ENCODE peak calls at places on chromosomes 16 and 17, in six cellular contexts. W is nucleus accumbens, H is ascending aorta, F is fibroblast of lung, I is mesothelial cell of epicardium, A is NCI-H460. S is an unnamed sample.

GRCh38 chr16:71746442-71747046 is 22.0 kb upstream of the PHLPP2 start:
- DNase-seq in W (no peak), H (no peak), F (peak), I (no peak), A (peak), S (no peak)

GRCh38 chr17:46889519-46889918 is 33.4 kb upstream of the GOSR2 start:
- DNase-seq in W (no peak), H (no peak), F (no peak), I (no peak), A (no peak), S (no peak)

GRCh38 chr16:87409153-87409552 is 17.0 kb downstream of the MAP1LC3B start:
- DNase-seq in W (no peak), H (no peak), F (no peak), I (no peak), A (no peak), S (no peak)

GRCh38 chr16:84198401-84198800 is 7.4 kb downstream of the ADAD2 start:
- DNase-seq in W (no peak), H (no peak), F (peak), I (no peak), A (no peak), S (no peak)

GRCh38 chr17:73013816-73014663 is 78.4 kb downstream of the SLC39A11 start:
- DNase-seq in W (no peak), H (no peak), F (peak), I (no peak), A (peak), S (no peak)

GRCh38 chr17:32124985-32125847 is 17.1 kb upstream of the RHOT1 start:
- DNase-seq in W (no peak), H (no peak), F (no peak), I (no peak), A (no peak), S (no peak)

GRCh38 chr17:74842599-74843351 is 16.9 kb downstream of the GRIN2C start:
- DNase-seq in W (peak), H (no peak), F (peak), I (peak), A (peak), S (no peak)

GRCh38 chr16:67546761-67547422 is 15.4 kb upstream of the CTCF start:
- DNase-seq in W (peak), H (no peak), F (peak), I (peak), A (peak), S (no peak)

GRCh38 chr17:2292100-2292499 is 11.5 kb downstream of the SMG6 start:
- DNase-seq in W (no peak), H (no peak), F (no peak), I (no peak), A (no peak), S (no peak)

GRCh38 chr16:66084306-66084705 is 282.2 kb upstream of the CDH5 start:
- DNase-seq in W (no peak), H (no peak), F (no peak), I (no peak), A (no peak), S (no peak)

GRCh38 chr17:13182854-13183253 is 165.0 kb upstream of the ELAC2 start:
- DNase-seq in W (no peak), H (no peak), F (no peak), I (no peak), A (no peak), S (no peak)

GRCh38 chr17:38729886-38730525 is at the start of gene CISD3:
- DNase-seq in W (peak), H (no peak), F (peak), I (peak), A (peak), S (no peak)

GRCh38 chr17:81638683-81639082 is 1.7 kb downstream of the TSPAN10 start:
- DNase-seq in W (no peak), H (no peak), F (no peak), I (no peak), A (no peak), S (no peak)

GRCh38 chr17:31235110-31235509 is 61.9 kb downstream of the OMG start:
- DNase-seq in W (no peak), H (no peak), F (no peak), I (no peak), A (no peak), S (no peak)

GRCh38 chr16:50611332-50611934 is 63.2 kb downstream of the NKD1 start:
- DNase-seq in W (no peak), H (no peak), F (peak), I (no peak), A (no peak), S (no peak)

GRCh38 chr17:7001562-7001961 is 5.7 kb downstream of the ALOX12 start:
- DNase-seq in W (no peak), H (no peak), F (no peak), I (no peak), A (no peak), S (no peak)

GRCh38 chr16:8370374-8371015 is 219.8 kb downstream of the TMEM114 start:
- DNase-seq in W (no peak), H (no peak), F (no peak), I (no peak), A (no peak), S (no peak)

GRCh38 chr16:14324581-14324980 is 253.5 kb downstream of the MRTFB start:
- DNase-seq in W (no peak), H (no peak), F (peak), I (no peak), A (no peak), S (no peak)

GRCh38 chr16:67882374-67883145 is 2.1 kb upstream of the NRN1L start:
- DNase-seq in W (peak), H (no peak), F (peak), I (no peak), A (no peak), S (no peak)

GRCh38 chr17:77722366-77722765 is 236.1 kb upstream of the TNRC6C start:
- DNase-seq in W (no peak), H (no peak), F (no peak), I (no peak), A (no peak), S (no peak)

GRCh38 chr17:75096082-75096625 is 8.4 kb downstream of the SLC16A5 start:
- DNase-seq in W (no peak), H (peak), F (peak), I (no peak), A (peak), S (no peak)

GRCh38 chr16:84090212-84090611 is 26.5 kb downstream of the MBTPS1 start:
- DNase-seq in W (no peak), H (no peak), F (no peak), I (no peak), A (no peak), S (no peak)

GRCh38 chr16:86751081-86752030 is 173.0 kb downstream of the FOXL1 start:
- DNase-seq in W (no peak), H (no peak), F (peak), I (no peak), A (peak), S (no peak)

S was measured in cerebellar nuclear complex.